ENCODE peak calls at places on chromosome 10, in seven cellular contexts. One of them, this sample, is unnamed.

GRCh38 chr10:34918060-34918840 is 103.2 kb upstream of the PARD3 start:
- DNase-seq in right lobe of liver: no peak
- DNase-seq in prostate gland: no peak
- DNase-seq in mammary epithelial cell: no peak
- DNase-seq in uterus: no peak
- DNase-seq in Peyer's patch: no peak
- DNase-seq in IMR-90: no peak
- DNase-seq in this sample: no peak

GRCh38 chr10:119263966-119264621 is 56.7 kb downstream of the GRK5 start:
- DNase-seq in right lobe of liver: no peak
- DNase-seq in prostate gland: no peak
- DNase-seq in mammary epithelial cell: no peak
- DNase-seq in uterus: no peak
- DNase-seq in Peyer's patch: no peak
- DNase-seq in IMR-90: no peak
- DNase-seq in this sample: no peak

GRCh38 chr10:635088-635861 is 54.2 kb downstream of the DIP2C start:
- DNase-seq in right lobe of liver: no peak
- DNase-seq in prostate gland: no peak
- DNase-seq in mammary epithelial cell: no peak
- DNase-seq in uterus: no peak
- DNase-seq in Peyer's patch: no peak
- DNase-seq in IMR-90: no peak
- DNase-seq in this sample: no peak

GRCh38 chr10:75143353-75143752 is 31.9 kb downstream of the SAMD8 start:
- DNase-seq in right lobe of liver: no peak
- DNase-seq in prostate gland: no peak
- DNase-seq in mammary epithelial cell: peak; percentile 46
- DNase-seq in uterus: no peak
- DNase-seq in Peyer's patch: no peak
- DNase-seq in IMR-90: peak; percentile 32
- DNase-seq in this sample: no peak

GRCh38 chr10:17206210-17206709 is 4.8 kb upstream of the TRDMT1 start:
- DNase-seq in right lobe of liver: no peak
- DNase-seq in prostate gland: no peak
- DNase-seq in mammary epithelial cell: peak; percentile 88
- DNase-seq in uterus: no peak
- DNase-seq in Peyer's patch: no peak
- DNase-seq in IMR-90: peak; percentile 93
- DNase-seq in this sample: no peak

GRCh38 chr10:84766923-84767322 is 438.5 kb downstream of the CCSER2 start:
- DNase-seq in right lobe of liver: no peak
- DNase-seq in prostate gland: no peak
- DNase-seq in mammary epithelial cell: no peak
- DNase-seq in uterus: no peak
- DNase-seq in Peyer's patch: no peak
- DNase-seq in IMR-90: no peak
- DNase-seq in this sample: no peak

GRCh38 chr10:14374745-14375445 is 44.2 kb upstream of the FRMD4A start:
- DNase-seq in right lobe of liver: no peak
- DNase-seq in prostate gland: no peak
- DNase-seq in mammary epithelial cell: no peak
- DNase-seq in uterus: no peak
- DNase-seq in Peyer's patch: no peak
- DNase-seq in IMR-90: peak; percentile 42
- DNase-seq in this sample: no peak

GRCh38 chr10:96431211-96431970 is 72.6 kb upstream of the OPALIN start:
- DNase-seq in right lobe of liver: no peak
- DNase-seq in prostate gland: no peak
- DNase-seq in mammary epithelial cell: no peak
- DNase-seq in uterus: no peak
- DNase-seq in Peyer's patch: no peak
- DNase-seq in IMR-90: no peak
- DNase-seq in this sample: peak; percentile 50

GRCh38 chr10:92517034-92517655 is 56.7 kb downstream of the IDE start:
- DNase-seq in right lobe of liver: peak; percentile 62
- DNase-seq in prostate gland: peak; percentile 69
- DNase-seq in mammary epithelial cell: peak; percentile 45
- DNase-seq in uterus: peak; percentile 72
- DNase-seq in Peyer's patch: no peak
- DNase-seq in IMR-90: peak; percentile 80
- DNase-seq in this sample: peak; percentile 63

GRCh38 chr10:59047180-59047579 is 129.3 kb upstream of the PHYHIPL start:
- DNase-seq in right lobe of liver: no peak
- DNase-seq in prostate gland: peak; percentile 54
- DNase-seq in mammary epithelial cell: no peak
- DNase-seq in uterus: no peak
- DNase-seq in Peyer's patch: no peak
- DNase-seq in IMR-90: no peak
- DNase-seq in this sample: no peak

GRCh38 chr10:21626457-21627161 is 92.6 kb downstream of the MLLT10 start:
- DNase-seq in right lobe of liver: no peak
- DNase-seq in prostate gland: no peak
- DNase-seq in mammary epithelial cell: peak; percentile 67
- DNase-seq in uterus: no peak
- DNase-seq in Peyer's patch: no peak
- DNase-seq in IMR-90: peak; percentile 40
- DNase-seq in this sample: no peak

GRCh38 chr10:35643151-35643975 is 1.3 kb upstream of the FZD8 start:
- DNase-seq in right lobe of liver: peak; percentile 79
- DNase-seq in prostate gland: peak; percentile 44
- DNase-seq in mammary epithelial cell: no peak
- DNase-seq in uterus: peak; percentile 64
- DNase-seq in Peyer's patch: peak; percentile 56
- DNase-seq in IMR-90: peak; percentile 66
- DNase-seq in this sample: peak; percentile 27

GRCh38 chr10:110576220-110576619 is 8.7 kb downstream of the SMC3 start:
- DNase-seq in right lobe of liver: no peak
- DNase-seq in prostate gland: no peak
- DNase-seq in mammary epithelial cell: peak; percentile 77
- DNase-seq in uterus: no peak
- DNase-seq in Peyer's patch: no peak
- DNase-seq in IMR-90: peak; percentile 85
- DNase-seq in this sample: no peak

GRCh38 chr10:113140612-113141011 is 190.6 kb downstream of the TCF7L2 start:
- DNase-seq in right lobe of liver: no peak
- DNase-seq in prostate gland: no peak
- DNase-seq in mammary epithelial cell: no peak
- DNase-seq in uterus: no peak
- DNase-seq in Peyer's patch: no peak
- DNase-seq in IMR-90: no peak
- DNase-seq in this sample: no peak

GRCh38 chr10:113138937-113139585 is 189.0 kb downstream of the TCF7L2 start:
- DNase-seq in right lobe of liver: no peak
- DNase-seq in prostate gland: no peak
- DNase-seq in mammary epithelial cell: no peak
- DNase-seq in uterus: no peak
- DNase-seq in Peyer's patch: no peak
- DNase-seq in IMR-90: no peak
- DNase-seq in this sample: no peak

GRCh38 chr10:113135025-113135424 is 185.0 kb downstream of the TCF7L2 start:
- DNase-seq in right lobe of liver: no peak
- DNase-seq in prostate gland: no peak
- DNase-seq in mammary epithelial cell: no peak
- DNase-seq in uterus: no peak
- DNase-seq in Peyer's patch: no peak
- DNase-seq in IMR-90: no peak
- DNase-seq in this sample: no peak

GRCh38 chr10:113142601-113143000 is 192.6 kb downstream of the TCF7L2 start:
- DNase-seq in right lobe of liver: no peak
- DNase-seq in prostate gland: no peak
- DNase-seq in mammary epithelial cell: no peak
- DNase-seq in uterus: no peak
- DNase-seq in Peyer's patch: no peak
- DNase-seq in IMR-90: no peak
- DNase-seq in this sample: no peak

DNA sequence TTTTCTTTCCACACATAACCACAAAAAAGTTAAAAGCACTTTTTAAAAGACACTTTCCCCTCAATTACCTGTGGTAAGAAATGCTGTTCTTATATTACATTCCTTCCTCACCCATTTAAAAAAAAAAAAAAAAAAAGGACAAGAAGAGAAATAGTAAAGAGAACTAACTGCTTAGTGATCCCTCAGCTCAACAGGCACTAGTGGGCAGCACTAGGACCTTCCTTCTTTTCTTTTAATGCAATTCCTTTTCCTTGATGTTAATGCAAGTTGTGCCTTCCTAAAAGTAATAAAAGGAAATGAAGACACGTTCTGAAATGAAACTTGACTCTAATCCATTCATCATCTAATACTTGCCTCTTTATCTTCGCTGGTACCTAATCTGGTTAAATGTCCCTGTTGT is 189.6 kb downstream of the TCF7L2 start:
- DNase-seq in right lobe of liver: no peak
- DNase-seq in prostate gland: no peak
- DNase-seq in mammary epithelial cell: no peak
- DNase-seq in uterus: no peak
- DNase-seq in Peyer's patch: no peak
- DNase-seq in IMR-90: peak; percentile 32
- DNase-seq in this sample: no peak
- TF ChIP-seq CTCF in right lobe of liver: no peak
- TF ChIP-seq CTCF in prostate gland: peak; percentile 12
- TF ChIP-seq CTCF in mammary epithelial cell: peak; percentile 2
- TF ChIP-seq CTCF in uterus: no peak
- TF ChIP-seq CTCF in Peyer's patch: no peak
- TF ChIP-seq CTCF in IMR-90: peak; percentile 38
- TF ChIP-seq CTCF in this sample: peak; percentile 46

GRCh38 chr10:3933733-3934132 is 148.7 kb upstream of the KLF6 start:
- DNase-seq in right lobe of liver: no peak
- DNase-seq in prostate gland: no peak
- DNase-seq in mammary epithelial cell: no peak
- DNase-seq in uterus: no peak
- DNase-seq in Peyer's patch: no peak
- DNase-seq in IMR-90: no peak
- DNase-seq in this sample: no peak

GRCh38 chr10:3932597-3933380 is 147.8 kb upstream of the KLF6 start:
- DNase-seq in right lobe of liver: no peak
- DNase-seq in prostate gland: no peak
- DNase-seq in mammary epithelial cell: no peak
- DNase-seq in uterus: no peak
- DNase-seq in Peyer's patch: no peak
- DNase-seq in IMR-90: no peak
- DNase-seq in this sample: no peak

GRCh38 chr10:3936422-3937040 is 151.5 kb upstream of the KLF6 start:
- DNase-seq in right lobe of liver: no peak
- DNase-seq in prostate gland: no peak
- DNase-seq in mammary epithelial cell: no peak
- DNase-seq in uterus: no peak
- DNase-seq in Peyer's patch: no peak
- DNase-seq in IMR-90: no peak
- DNase-seq in this sample: no peak

GRCh38 chr10:3935141-3935540 is 150.1 kb upstream of the KLF6 start:
- DNase-seq in right lobe of liver: no peak
- DNase-seq in prostate gland: peak; percentile 38
- DNase-seq in mammary epithelial cell: peak; percentile 77
- DNase-seq in uterus: peak; percentile 65
- DNase-seq in Peyer's patch: no peak
- DNase-seq in IMR-90: peak; percentile 79
- DNase-seq in this sample: no peak

DNA sequence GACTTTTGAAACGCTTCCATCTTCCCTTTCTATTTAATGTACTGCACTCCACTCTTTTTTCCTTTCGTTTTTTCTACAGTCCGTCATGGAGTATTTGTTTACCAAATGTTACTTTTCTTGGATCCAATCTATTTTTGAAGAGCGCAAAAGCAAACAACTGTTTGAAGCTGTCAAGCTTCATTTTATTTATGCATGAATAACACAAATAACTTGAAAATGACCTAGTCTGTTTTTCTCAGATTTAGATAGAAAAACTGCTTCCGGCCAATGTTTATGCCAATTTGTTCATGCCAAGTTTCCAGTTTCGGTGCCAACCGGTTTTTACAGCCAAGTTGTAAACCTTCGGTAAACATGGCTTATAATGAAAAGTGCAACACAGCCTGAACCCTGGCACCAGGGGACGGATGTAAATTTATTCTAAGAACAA is 150.9 kb upstream of the KLF6 start:
- DNase-seq in right lobe of liver: peak; percentile 72
- DNase-seq in prostate gland: peak; percentile 78
- DNase-seq in mammary epithelial cell: no peak
- DNase-seq in uterus: peak; percentile 58
- DNase-seq in Peyer's patch: no peak
- DNase-seq in IMR-90: no peak
- DNase-seq in this sample: no peak
- H3K27ac ChIP-seq in right lobe of liver: peak overlapping the region; percentile 73
- H3K27ac ChIP-seq in prostate gland: peak overlapping the region; percentile 67
- H3K27ac ChIP-seq in mammary epithelial cell: peak overlapping the region; percentile 63
- H3K27ac ChIP-seq in uterus: peak overlapping the region; percentile 85
- H3K27ac ChIP-seq in Peyer's patch: peak overlapping the region; percentile 67
- H3K27ac ChIP-seq in IMR-90: no peak overlapping the region
- H3K27ac ChIP-seq in this sample: no peak overlapping the region

DNA sequence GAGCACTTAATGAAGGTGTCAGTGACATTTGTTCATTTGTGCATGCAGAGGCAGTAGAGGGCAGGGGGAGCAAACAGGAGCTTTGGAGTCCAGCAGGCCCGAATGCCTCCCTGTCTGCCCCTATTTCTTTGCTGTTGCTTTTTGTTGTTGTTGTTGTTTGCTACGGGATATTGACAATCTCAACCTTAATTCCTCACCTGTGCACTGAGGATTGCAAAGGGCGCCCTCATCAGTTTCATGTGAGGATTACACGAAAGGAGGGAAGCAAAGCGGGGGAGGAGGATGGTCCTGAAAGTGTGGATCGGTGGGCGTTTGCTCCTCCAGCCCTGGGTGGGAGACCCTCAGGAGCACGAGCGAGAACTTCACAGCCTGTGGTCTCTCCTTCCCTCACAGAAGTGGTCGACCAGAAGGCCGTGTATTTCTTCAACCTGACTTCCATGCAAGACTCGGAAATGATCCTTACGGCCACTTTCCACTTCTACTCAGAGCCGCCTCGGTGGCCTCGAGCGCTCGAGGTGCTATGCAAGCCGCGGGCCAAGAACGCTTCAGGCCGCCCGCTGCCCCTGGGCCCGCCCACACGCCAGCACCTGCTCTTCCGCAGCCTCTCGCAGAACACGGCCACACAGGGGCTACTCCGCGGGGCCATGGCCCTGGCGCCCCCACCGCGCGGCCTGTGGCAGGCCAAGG is 9.5 kb downstream of the GDF10 start:
- DNase-seq in right lobe of liver: no peak
- DNase-seq in prostate gland: no peak
- DNase-seq in mammary epithelial cell: no peak
- DNase-seq in uterus: no peak
- DNase-seq in Peyer's patch: peak; percentile 26
- DNase-seq in IMR-90: no peak
- DNase-seq in this sample: peak; percentile 32
- TF ChIP-seq CTCF in right lobe of liver: no peak
- TF ChIP-seq CTCF in prostate gland: peak; percentile 13
- TF ChIP-seq CTCF in mammary epithelial cell: peak; percentile 41
- TF ChIP-seq CTCF in uterus: no peak
- TF ChIP-seq CTCF in Peyer's patch: no peak
- TF ChIP-seq CTCF in IMR-90: peak; percentile 47
- TF ChIP-seq CTCF in this sample: peak; percentile 71

DNA sequence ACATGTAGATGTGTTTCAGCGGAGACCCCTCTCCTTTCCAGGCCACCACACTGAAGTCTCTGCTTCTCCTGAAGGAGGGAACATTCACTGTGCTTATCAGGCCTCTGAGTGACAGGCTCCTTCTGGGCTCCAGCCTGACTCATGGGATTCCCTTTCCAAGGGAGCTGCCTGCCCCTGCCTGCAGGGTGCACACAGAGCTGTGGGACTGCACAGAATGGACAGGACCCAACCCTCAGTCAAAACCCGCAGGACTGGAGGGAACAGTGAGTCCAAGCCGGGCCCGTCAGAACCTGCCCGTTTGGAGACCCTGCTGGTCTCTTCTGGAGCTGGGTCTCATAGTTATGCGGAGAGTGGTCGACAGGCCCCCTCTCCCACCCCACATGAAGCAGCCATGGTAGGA is 32.6 kb downstream of the PLAC9 start:
- DNase-seq in right lobe of liver: no peak
- DNase-seq in prostate gland: no peak
- DNase-seq in mammary epithelial cell: peak; percentile 48
- DNase-seq in uterus: no peak
- DNase-seq in Peyer's patch: peak; percentile 46
- DNase-seq in IMR-90: peak; percentile 67
- DNase-seq in this sample: no peak
- H3K27ac ChIP-seq in right lobe of liver: no peak overlapping the region
- H3K27ac ChIP-seq in prostate gland: no peak overlapping the region
- H3K27ac ChIP-seq in mammary epithelial cell: no peak overlapping the region
- H3K27ac ChIP-seq in uterus: peak overlapping the region; percentile 55
- H3K27ac ChIP-seq in Peyer's patch: peak overlapping the region; percentile 26
- H3K27ac ChIP-seq in IMR-90: peak overlapping the region; percentile 12
- H3K27ac ChIP-seq in this sample: no peak overlapping the region

This sample was measured in WERI-Rb-1.